ENCODE peak calls at places on chromosomes 1 and 21, in eight cellular contexts. L is iPS DF 6.9, F is A549, A is pancreas, S is H9, B is tibial artery, C is colonic mucosa, X is lung. P is an unnamed sample.

GRCh38 chr1:55885619-55886018 is 670.5 kb upstream of the USP24 start:
- DNase-seq in L (no peak), F (no peak), A (no peak), S (no peak), B (no peak), C (no peak), X (no peak), P (no peak)

GRCh38 chr1:73627723-73628122 is 570.3 kb downstream of the LRRIQ3 start:
- DNase-seq in L (no peak), F (no peak), A (no peak), S (no peak), B (no peak), C (no peak), X (no peak), P (no peak)

GRCh38 chr1:205536759-205537361 is 32.4 kb downstream of the CDK18 start:
- DNase-seq in L (no peak), F (no peak), A (no peak), S (peak; percentile 20), B (peak; percentile 63), C (peak; percentile 77), X (no peak), P (no peak)

GRCh38 chr21:29568020-29568419 is 269.3 kb downstream of the BACH1 start:
- DNase-seq in L (no peak), F (no peak), A (no peak), S (no peak), B (no peak), C (no peak), X (no peak), P (no peak)

GRCh38 chr1:85952460-85952859 is 204.1 kb downstream of the COL24A1 start:
- DNase-seq in L (no peak), F (no peak), A (no peak), S (no peak), B (no peak), C (no peak), X (no peak), P (no peak)

GRCh38 chr1:48936436-48936835 is 159.7 kb upstream of the BEND5 start:
- DNase-seq in L (no peak), F (peak; percentile 36), A (no peak), S (no peak), B (no peak), C (no peak), X (no peak), P (no peak)

GRCh38 chr1:47205918-47206317 is 16.1 kb upstream of the PDZK1IP1 start:
- DNase-seq in L (no peak), F (no peak), A (no peak), S (no peak), B (peak; percentile 53), C (no peak), X (no peak), P (no peak)

GRCh38 chr1:203479646-203480045 is 4.0 kb downstream of the PRELP start:
- DNase-seq in L (no peak), F (no peak), A (no peak), S (no peak), B (no peak), C (no peak), X (no peak), P (no peak)

GRCh38 chr1:244962140-244962539 is 97.8 kb upstream of the HNRNPU start:
- DNase-seq in L (no peak), F (no peak), A (no peak), S (no peak), B (no peak), C (no peak), X (no peak), P (no peak)

GRCh38 chr1:52567943-52568342 is 15.1 kb upstream of the TUT4 start:
- DNase-seq in L (no peak), F (no peak), A (no peak), S (no peak), B (no peak), C (no peak), X (no peak), P (no peak)

GRCh38 chr1:197481101-197481500 is 213.0 kb downstream of the CRB1 start:
- DNase-seq in L (no peak), F (no peak), A (no peak), S (no peak), B (no peak), C (no peak), X (no peak), P (no peak)

DNA sequence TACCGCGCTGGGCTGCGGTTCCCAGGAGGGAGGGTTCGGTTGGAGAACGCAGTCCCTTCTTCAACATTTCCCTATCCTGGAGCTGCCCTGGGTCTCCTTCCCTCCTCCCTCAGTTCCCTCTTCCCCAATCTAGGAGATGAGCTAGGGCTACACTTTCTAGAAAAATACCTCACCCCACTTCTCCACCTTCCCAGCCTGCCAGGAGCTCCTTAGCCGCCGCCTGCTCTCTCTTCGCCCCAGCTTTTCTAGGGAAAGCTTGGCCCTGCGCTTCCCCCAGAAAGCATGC is 484 bp upstream of the ADAMTS1 start:
- DNase-seq in L (no peak), F (no peak), A (no peak), S (no peak), B (no peak), C (no peak), X (no peak), P (no peak)
- H3K27ac ChIP-seq in L (no peak overlapping the region), F (no peak overlapping the region), A (peak overlapping the region; percentile 61), S (no peak overlapping the region), B (peak overlapping the region; percentile 89), C (peak overlapping the region; percentile 82), X (peak overlapping the region; percentile 90), P (peak overlapping the region; percentile 90)

GRCh38 chr1:31062867-31063380 is 2.6 kb downstream of the PUM1 start:
- DNase-seq in L (no peak), F (no peak), A (no peak), S (no peak), B (no peak), C (no peak), X (no peak), P (no peak)
- H3K27ac ChIP-seq in L (no peak overlapping the region), F (peak overlapping the region; percentile 32), A (no peak overlapping the region), S (no peak overlapping the region), B (peak overlapping the region; percentile 88), C (peak overlapping the region; percentile 82), X (no peak overlapping the region), P (peak overlapping the region; percentile 92)

DNA sequence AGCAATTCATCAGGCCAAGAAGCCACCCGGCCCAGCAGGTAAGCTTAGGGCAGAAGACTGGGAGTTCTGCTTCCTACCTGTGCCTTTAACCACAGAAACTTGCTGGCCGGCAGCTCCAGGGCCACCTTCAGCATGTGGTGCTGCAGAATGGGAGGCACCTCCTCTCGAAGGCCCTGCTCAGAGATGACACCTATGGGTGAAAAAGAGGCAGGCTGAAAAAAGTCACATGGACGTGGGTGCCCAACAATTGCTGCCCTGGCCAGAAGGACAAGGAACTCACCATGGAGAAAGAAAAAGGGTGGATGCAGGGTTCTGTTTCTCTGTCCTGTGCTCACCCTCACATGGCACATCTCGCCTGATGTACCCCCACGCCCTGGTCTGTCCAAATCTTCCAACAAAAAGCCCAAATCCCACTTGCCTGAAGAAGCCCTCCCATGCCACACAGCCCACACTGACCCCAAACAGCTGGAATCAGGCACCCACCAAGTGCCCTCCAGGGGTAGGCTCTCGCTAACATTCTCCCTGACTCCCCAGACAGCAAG is 33.0 kb downstream of the URB1 start:
- DNase-seq in L (no peak), F (peak; percentile 43), A (no peak), S (no peak), B (no peak), C (no peak), X (no peak), P (no peak)
- H3K27ac ChIP-seq in L (no peak overlapping the region), F (no peak overlapping the region), A (no peak overlapping the region), S (no peak overlapping the region), B (no peak overlapping the region), C (no peak overlapping the region), X (no peak overlapping the region), P (no peak overlapping the region)

GRCh38 chr1:178527117-178527516 is 14.2 kb downstream of the TEX35 start:
- DNase-seq in L (no peak), F (no peak), A (no peak), S (no peak), B (peak; percentile 10), C (no peak), X (no peak), P (no peak)

GRCh38 chr1:178516110-178516509 is 3.2 kb downstream of the TEX35 start:
- DNase-seq in L (no peak), F (no peak), A (no peak), S (no peak), B (no peak), C (no peak), X (no peak), P (no peak)

GRCh38 chr1:178518894-178519293 is 6.0 kb downstream of the TEX35 start:
- DNase-seq in L (no peak), F (no peak), A (no peak), S (no peak), B (no peak), C (no peak), X (no peak), P (no peak)

GRCh38 chr1:178520803-178521202 is 7.9 kb downstream of the TEX35 start:
- DNase-seq in L (no peak), F (no peak), A (no peak), S (no peak), B (peak; percentile 20), C (no peak), X (no peak), P (no peak)

DNA sequence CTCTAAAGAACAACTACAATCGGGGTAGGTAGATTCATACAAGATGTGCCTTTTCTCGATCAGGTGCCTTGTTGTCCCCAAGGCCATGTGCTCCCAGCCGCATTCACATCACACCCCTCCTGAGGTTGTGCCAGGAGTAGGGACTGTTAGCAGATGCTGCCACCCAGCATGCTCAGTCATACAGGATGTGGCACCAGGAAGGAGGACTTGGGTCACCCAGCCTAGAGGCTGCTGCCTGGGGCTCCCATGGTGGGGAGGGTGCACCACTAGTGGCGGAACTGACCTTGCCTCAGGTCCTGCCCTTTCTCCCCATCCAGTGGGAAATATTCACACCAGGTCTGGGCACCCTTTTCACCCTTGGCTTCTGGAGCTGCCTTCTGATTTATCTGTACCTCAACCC is 8.3 kb downstream of the TEX35 start:
- DNase-seq in L (no peak), F (no peak), A (no peak), S (no peak), B (peak; percentile 23), C (no peak), X (no peak), P (no peak)
- H3K27ac ChIP-seq in L (no peak overlapping the region), F (no peak overlapping the region), A (no peak overlapping the region), S (no peak overlapping the region), B (no peak overlapping the region), C (no peak overlapping the region), X (no peak overlapping the region), P (no peak overlapping the region)

DNA sequence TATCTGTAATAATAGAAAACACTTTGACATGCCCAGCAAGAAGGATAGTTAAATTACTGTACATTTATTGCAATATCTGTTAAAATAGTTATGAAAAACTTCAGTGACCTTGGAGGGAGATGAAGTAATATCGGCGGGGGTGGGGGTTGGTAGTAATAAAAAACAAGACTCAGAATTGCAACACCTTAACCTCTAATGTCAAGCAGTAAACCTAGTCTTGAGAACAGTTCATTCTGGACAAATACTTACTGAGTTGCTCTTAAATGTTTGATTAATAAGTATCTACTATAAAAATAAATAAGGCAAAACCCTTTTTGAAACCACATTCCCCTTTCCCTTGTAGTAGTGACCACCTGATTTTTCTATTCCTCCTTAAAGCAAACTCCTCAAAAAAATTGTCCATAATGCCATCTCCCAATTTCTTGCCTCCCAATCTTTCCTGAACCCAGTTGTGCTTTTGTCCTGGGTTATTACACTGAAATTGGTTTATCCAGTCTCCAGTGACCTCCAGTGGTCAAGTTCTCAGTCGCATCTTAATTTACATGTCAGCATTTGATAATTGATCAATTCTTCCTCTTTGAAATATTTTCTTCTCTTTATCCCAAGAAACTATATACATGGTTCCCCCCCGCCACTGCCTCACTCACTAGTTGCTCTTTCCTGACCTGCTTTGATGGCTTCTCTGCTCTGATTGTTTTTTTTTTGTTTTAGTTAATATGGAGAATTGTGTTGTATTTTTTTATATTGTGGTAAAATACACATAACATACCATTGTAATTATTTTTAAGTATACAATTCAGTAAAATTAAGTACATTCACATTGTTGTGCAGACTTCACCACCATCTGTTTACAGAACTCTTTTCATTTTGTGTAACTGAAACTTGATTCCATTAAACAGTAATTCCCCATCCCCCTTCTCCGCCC is 36.8 kb downstream of the RAP1A start:
- DNase-seq in L (no peak), F (peak; percentile 44), A (no peak), S (no peak), B (no peak), C (peak; percentile 41), X (no peak), P (no peak)
- H3K27ac ChIP-seq in L (no peak overlapping the region), F (no peak overlapping the region), A (no peak overlapping the region), S (no peak overlapping the region), B (peak overlapping the region; percentile 36), C (no peak overlapping the region), X (no peak overlapping the region), P (peak overlapping the region; percentile 39)